ENCODE peak calls at places on chromosomes 3 and 15, in five cellular contexts. G is CD8-positive, alpha-beta memory T cell; X is HCT116; M is A549; A is tibial artery. R is an unnamed sample. For H3K9me3, the result is how much of the 10 kb centered on the place peaks cover.

GRCh38 chr3:60096403-60096802 is 1046.6 kb upstream of the CFAP20DC start:
- DNase-seq in A (no peak), M (no peak), G (no peak), X (no peak), R (no peak)

GRCh38 chr15:80059786-80060489 is 462 bp downstream of the ZFAND6 start:
- DNase-seq in A (no peak), X (peak), M (peak), G (no peak), R (peak)

GRCh38 chr15:52441846-52442245 is 86.8 kb downstream of the MYO5A start:
- DNase-seq in G (no peak), X (no peak), A (no peak), M (no peak), R (no peak)

GRCh38 chr15:35624881-35625280 is 78.9 kb upstream of the DPH6 start:
- DNase-seq in G (no peak), M (no peak), X (no peak), A (peak), R (no peak)

GRCh38 chr3:34386309-34386708 is 587.9 kb downstream of the PDCD6IP start:
- DNase-seq in M (no peak), A (no peak), X (no peak), G (no peak), R (no peak)

GRCh38 chr3:100311011-100311410 is 23.5 kb upstream of the NIT2 start:
- DNase-seq in G (no peak), A (no peak), X (no peak), M (no peak), R (no peak)

GRCh38 chr3:22980346-22980745 is 222.8 kb upstream of the UBE2E2 start:
- DNase-seq in A (no peak), M (no peak), X (no peak), G (no peak), R (no peak)

GRCh38 chr3:152121292-152121654 is 147.5 kb upstream of the MBNL1 start:
- DNase-seq in X (no peak), A (no peak), G (no peak), M (no peak), R (no peak)

GRCh38 chr3:131356006-131356405 is 25.6 kb upstream of the NUDT16 start:
- DNase-seq in A (no peak), M (no peak), X (no peak), G (no peak), R (no peak)

GRCh38 chr15:101528108-101528916 is 38.8 kb upstream of the PCSK6 start:
- DNase-seq in X (no peak), A (no peak), G (no peak), M (peak), R (no peak)

GRCh38 chr3:181859518-181859917 is 147.8 kb downstream of the SOX2 start:
- DNase-seq in X (no peak), A (no peak), G (no peak), M (no peak), R (no peak)

GRCh38 chr3:35043040-35043439 is 596.3 kb upstream of the ARPP21 start:
- DNase-seq in G (no peak), M (no peak), X (no peak), A (no peak), R (no peak)

GRCh38 chr3:58102371-58102750 is 94.1 kb downstream of the FLNB start:
- DNase-seq in G (no peak), M (no peak), A (no peak), X (no peak), R (no peak)

GRCh38 chr15:41661529-41662225 is 1.5 kb downstream of the MGA start:
- DNase-seq in M (peak), A (peak), X (no peak), G (peak), R (peak)

GRCh38 chr3:105304487-105304886 is 62.2 kb upstream of the ALCAM start:
- DNase-seq in G (no peak), A (no peak), X (no peak), M (no peak), R (no peak)
- H3K4me3 ChIP-seq in G (no peak), A (no peak), X (no peak), M (no peak), R (no peak)

GRCh38 chr15:25182098-25182478 is 227.3 kb downstream of the SNRPN start:
- DNase-seq in A (no peak), M (no peak), X (no peak), G (no peak), R (no peak)
- H3K9me3 ChIP-seq in A (under half), M (under half), X (under half), G (under half), R (under half)

GRCh38 chr3:14806641-14807263 is 12.0 kb upstream of the FGD5 start:
- DNase-seq in A (no peak), M (no peak), G (no peak), X (no peak), R (no peak)
- H3K27ac ChIP-seq in A (no peak), M (no peak), G (no peak), X (no peak), R (no peak)

GRCh38 chr15:40310001-40310959 is 2.5 kb upstream of the PLCB2 start:
- DNase-seq in X (peak), G (peak), M (peak), A (no peak), R (peak)

GRCh38 chr15:40309344-40309862 is 1.7 kb upstream of the PLCB2 start:
- DNase-seq in A (no peak), X (no peak), G (no peak), M (no peak), R (no peak)

GRCh38 chr15:40307421-40308165 is at the start of gene PLCB2:
- DNase-seq in G (peak), A (no peak), M (peak), X (no peak), R (peak)

GRCh38 chr15:40306908-40307307 is 827 bp downstream of the PLCB2 start:
- DNase-seq in X (no peak), A (no peak), G (no peak), M (no peak), R (no peak)

DNA sequence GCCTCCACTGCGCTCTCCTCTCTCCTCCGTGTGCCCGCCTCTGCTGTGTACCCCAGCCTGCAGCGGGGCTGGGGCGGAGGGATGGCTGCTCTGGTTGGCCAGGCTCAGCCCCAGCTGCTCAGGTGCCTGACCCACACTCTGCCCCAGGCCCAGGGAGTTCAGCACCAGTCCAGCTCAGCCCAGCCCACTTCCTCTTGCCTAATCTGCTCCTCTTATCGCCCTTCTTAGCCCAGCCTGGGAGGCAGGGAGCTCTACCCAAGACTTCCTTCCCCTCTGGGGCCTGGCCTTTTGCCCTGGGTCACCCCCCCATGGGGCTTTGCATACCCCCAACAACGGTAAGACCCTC is 1.1 kb upstream of the PLCB2 start:
- DNase-seq in A (no peak), G (no peak), M (no peak), X (no peak), R (peak)
- H3K4me3 ChIP-seq in A (peak), G (peak), M (no peak), X (no peak), R (no peak)

GRCh38 chr3:44734646-44735168 is 5.3 kb downstream of the ZNF501 start:
- DNase-seq in X (no peak), M (no peak), G (no peak), A (no peak), R (no peak)
- H3K9me3 ChIP-seq in X (under half), M (half or more), G (half or more), A (under half), R (under half)

DNA sequence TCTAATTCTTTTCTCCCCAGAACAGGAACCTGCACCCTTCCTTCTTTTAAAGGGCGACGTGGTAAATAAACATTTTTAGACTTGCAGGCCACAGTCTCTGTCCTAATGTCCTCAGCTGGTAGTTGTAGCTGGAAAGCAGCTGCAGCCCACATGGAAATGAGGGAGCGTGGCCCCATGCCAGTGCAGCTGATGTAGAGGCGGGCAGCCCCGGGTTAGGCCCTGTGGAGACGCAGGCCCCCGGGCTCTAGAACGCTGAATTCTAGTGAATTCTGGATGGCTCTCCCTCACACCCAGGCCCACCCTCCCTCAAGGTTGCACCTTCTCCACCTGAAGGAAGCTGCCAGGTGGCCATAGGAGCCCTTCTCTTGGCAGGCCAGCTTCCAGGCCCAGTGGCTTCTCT is 52.3 kb downstream of the PGPEP1L start:
- DNase-seq in A (peak), G (no peak), X (no peak), M (no peak), R (no peak)
- H3K27ac ChIP-seq in A (peak), G (no peak), X (no peak), M (no peak), R (no peak)

GRCh38 chr3:31918179-31919165 is 62.6 kb downstream of the OSBPL10 start:
- DNase-seq in A (no peak), X (no peak), G (no peak), M (no peak), R (no peak)

GRCh38 chr3:31921833-31922232 is 59.2 kb downstream of the OSBPL10 start:
- DNase-seq in M (no peak), A (no peak), X (no peak), G (no peak), R (no peak)

GRCh38 chr3:31919528-31919927 is 61.5 kb downstream of the OSBPL10 start:
- DNase-seq in M (no peak), A (no peak), G (no peak), X (no peak), R (no peak)

GRCh38 chr3:31920310-31920709 is 60.8 kb downstream of the OSBPL10 start:
- DNase-seq in X (no peak), A (no peak), G (no peak), M (no peak), R (no peak)

DNA sequence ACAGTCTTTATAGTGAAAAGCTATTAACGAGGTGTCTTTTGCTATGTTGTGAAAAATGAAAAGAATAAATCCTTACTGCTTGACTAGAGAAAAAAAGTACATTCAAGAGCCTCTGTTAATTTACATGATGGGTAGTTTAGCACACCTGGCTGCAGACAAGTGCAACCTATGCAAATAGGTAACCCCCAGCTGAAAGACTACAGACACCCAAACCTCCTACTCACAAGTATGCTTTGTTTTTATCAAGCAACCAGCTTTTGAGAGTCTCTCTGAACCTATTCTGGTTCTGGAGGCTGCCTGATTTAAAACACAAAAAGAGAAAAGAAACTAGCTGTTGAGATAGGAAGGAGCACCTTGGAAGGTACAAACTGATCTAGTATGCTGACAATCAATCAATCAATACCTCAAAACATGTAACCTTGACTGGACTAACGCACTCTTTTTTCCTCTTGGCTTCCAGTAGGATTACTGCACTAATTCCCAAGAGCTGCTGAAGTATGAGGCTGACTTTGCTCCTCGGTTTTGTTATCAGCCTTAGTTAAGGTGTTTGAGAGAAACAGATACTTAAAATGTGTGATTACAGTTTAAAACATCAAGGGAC is 63.7 kb downstream of the OSBPL10 start:
- DNase-seq in X (no peak), M (no peak), G (no peak), A (no peak), R (no peak)
- H3K4me3 ChIP-seq in X (no peak), M (no peak), G (no peak), A (peak), R (no peak)

DNA sequence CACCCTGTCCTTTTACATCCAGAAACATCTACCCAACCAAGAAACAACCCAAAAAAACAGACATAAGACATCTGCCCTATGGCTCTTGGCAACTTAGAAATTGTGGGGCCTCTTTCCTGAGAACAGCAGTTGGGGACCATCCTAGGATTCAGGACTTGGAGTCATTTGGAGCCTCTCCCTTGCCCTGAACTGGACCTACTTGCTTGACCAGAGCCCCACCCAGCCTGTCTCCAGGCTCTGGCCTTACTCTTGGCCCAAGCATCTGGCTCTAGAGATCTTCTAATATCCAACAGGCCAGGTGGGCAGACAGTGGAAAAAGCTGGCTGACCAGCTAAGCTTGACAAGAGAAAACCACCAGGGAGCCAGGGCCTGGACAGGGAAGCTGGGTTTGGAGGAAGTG is 99.1 kb upstream of the C2CD4B start:
- DNase-seq in A (no peak), X (no peak), G (no peak), M (no peak), R (no peak)
- H3K9me3 ChIP-seq in A (under half), X (under half), G (under half), M (under half), R (under half)

GRCh38 chr3:115843206-115843605 is 219.9 kb downstream of the GAP43 start:
- DNase-seq in X (no peak), M (no peak), G (no peak), A (no peak), R (no peak)
- H3K27ac ChIP-seq in X (no peak), M (no peak), G (no peak), A (no peak), R (no peak)

DNA sequence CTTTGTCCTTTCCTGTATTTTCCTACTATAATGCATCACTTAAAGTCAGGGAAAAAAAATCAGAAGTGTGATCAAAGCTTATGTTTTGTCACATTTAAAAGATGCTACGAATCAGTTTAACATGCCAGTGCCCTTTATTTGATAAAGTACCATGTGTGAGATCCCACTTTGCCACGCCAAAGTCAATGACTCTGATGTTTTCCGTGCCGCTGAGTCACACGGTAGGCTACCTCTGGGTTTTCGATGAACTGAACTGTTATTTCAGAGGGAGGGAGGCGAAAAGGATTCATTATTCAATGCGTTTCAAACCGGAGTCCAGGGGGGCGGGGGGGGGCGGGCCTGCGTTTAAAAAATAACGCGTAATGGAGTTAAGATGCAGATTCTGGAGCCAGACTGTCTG is 203.0 kb downstream of the ABHD5 start:
- DNase-seq in X (no peak), G (no peak), A (no peak), M (no peak), R (no peak)
- H3K4me3 ChIP-seq in X (peak), G (no peak), A (peak), M (peak), R (no peak)